ENCODE peak calls at places on chromosomes 3 and 15, in five cellular contexts. Q is K562, R is HepG2, B is GM12878, L is SK-N-SH. H is an unnamed sample.

GRCh38 chr3:131350506-131350905 is 31.1 kb upstream of the NUDT16 start:
- DNase-seq in R (no peak), Q (no peak), L (no peak), B (no peak), H (no peak)

GRCh38 chr15:65902373-65902772 is 33.1 kb downstream of the RAB11A start:
- DNase-seq in L (no peak), R (peak; percentile 23), B (peak; percentile 57), Q (peak; percentile 72), H (peak; percentile 96)

GRCh38 chr3:43288850-43289249 is 2.5 kb downstream of the SNRK start:
- DNase-seq in L (no peak), Q (no peak), R (peak; percentile 73), B (no peak), H (no peak)

GRCh38 chr3:194296448-194296831 is 54.7 kb downstream of the CPN2 start:
- DNase-seq in R (peak; percentile 42), B (no peak), L (no peak), Q (no peak), H (no peak)

GRCh38 chr3:34947849-34948248 is 691.5 kb upstream of the ARPP21 start:
- DNase-seq in L (no peak), B (no peak), Q (no peak), R (no peak), H (no peak)

GRCh38 chr3:152113413-152113812 is 155.3 kb upstream of the MBNL1 start:
- DNase-seq in B (no peak), Q (no peak), L (no peak), R (no peak), H (no peak)

GRCh38 chr3:12288466-12289129 is at the start of gene PPARG:
- DNase-seq in Q (no peak), L (peak; percentile 73), B (no peak), R (peak; percentile 54), H (no peak)

GRCh38 chr15:78950906-78951840 is 6.3 kb upstream of the CTSH start:
- DNase-seq in L (no peak), R (peak; percentile 61), B (no peak), Q (no peak), H (no peak)

GRCh38 chr3:183435701-183436100 is 7.3 kb upstream of the MCF2L2 start:
- DNase-seq in L (no peak), B (peak; percentile 34), Q (no peak), R (no peak), H (no peak)

GRCh38 chr3:123791417-123791816 is 92.7 kb downstream of the MYLK start:
- DNase-seq in Q (no peak), R (no peak), L (no peak), B (no peak), H (no peak)

GRCh38 chr3:39211332-39212130 is 19.1 kb upstream of the XIRP1 start:
- DNase-seq in Q (no peak), L (no peak), B (no peak), R (no peak), H (no peak)

GRCh38 chr3:103499132-103499885 is 1064.5 kb downstream of the ZPLD1 start:
- DNase-seq in B (no peak), Q (no peak), L (no peak), R (no peak), H (no peak)

GRCh38 chr15:89822951-89823701 is 8.5 kb upstream of the ANPEP start:
- DNase-seq in L (peak; percentile 74), R (no peak), Q (no peak), B (no peak), H (peak; percentile 58)

GRCh38 chr15:101709466-101709865 is 14.8 kb downstream of the TARS3 start:
- DNase-seq in B (no peak), Q (no peak), L (no peak), R (no peak), H (no peak)

GRCh38 chr3:194431553-194431952 is 32.5 kb upstream of the GP5 start:
- DNase-seq in R (no peak), B (no peak), L (peak; percentile 14), Q (no peak), H (no peak)

GRCh38 chr15:70617076-70617910 is 146.1 kb downstream of the UACA start:
- DNase-seq in B (no peak), L (no peak), R (peak; percentile 98), Q (no peak), H (no peak)

GRCh38 chr3:23594897-23595670 is 210.7 kb upstream of the UBE2E1 start:
- DNase-seq in L (no peak), Q (no peak), R (no peak), B (no peak), H (no peak)

GRCh38 chr15:98616397-98616796 is 31.9 kb upstream of the IGF1R start:
- DNase-seq in L (no peak), Q (no peak), B (no peak), R (peak; percentile 5), H (no peak)

GRCh38 chr15:70361891-70362290 is 264.2 kb upstream of the TLE3 start:
- DNase-seq in L (no peak), Q (no peak), R (no peak), B (no peak), H (no peak)

GRCh38 chr3:38738630-38739395 is 77.2 kb downstream of the SCN10A start:
- DNase-seq in B (no peak), R (peak; percentile 27), L (peak; percentile 70), Q (peak; percentile 68), H (peak; percentile 32)

GRCh38 chr15:34607832-34608231 is 24.4 kb upstream of the GOLGA8B start:
- DNase-seq in R (no peak), B (no peak), Q (no peak), L (no peak), H (no peak)

GRCh38 chr15:34609102-34609501 is 25.7 kb upstream of the GOLGA8B start:
- DNase-seq in R (no peak), B (no peak), L (no peak), Q (no peak), H (no peak)

GRCh38 chr15:34608517-34608916 is 25.1 kb upstream of the GOLGA8B start:
- DNase-seq in Q (no peak), L (no peak), B (no peak), R (no peak), H (no peak)

GRCh38 chr15:34610388-34610787 is 26.9 kb upstream of the GOLGA8B start:
- DNase-seq in R (no peak), B (no peak), L (no peak), Q (no peak), H (no peak)

GRCh38 chr15:34609658-34610057 is 26.2 kb upstream of the GOLGA8B start:
- DNase-seq in Q (no peak), L (no peak), B (peak; percentile 15), R (no peak), H (peak; percentile 49)
- TF ChIP-seq GABPA in Q (no peak), L (no peak), B (no peak), R (no peak), H (no peak)

GRCh38 chr3:130341388-130341787 is 4.1 kb upstream of the COL6A5 start:
- DNase-seq in Q (no peak), B (no peak), L (no peak), R (no peak), H (no peak)

GRCh38 chr3:130340766-130341165 is 4.7 kb upstream of the COL6A5 start:
- DNase-seq in R (no peak), L (no peak), B (no peak), Q (no peak), H (no peak)

GRCh38 chr3:130345487-130346079 is at the start of gene COL6A5:
- DNase-seq in Q (peak; percentile 48), B (no peak), L (peak; percentile 9), R (no peak), H (no peak)

GRCh38 chr3:130342821-130343661 is 2.4 kb upstream of the COL6A5 start:
- DNase-seq in B (no peak), Q (peak; percentile 79), R (no peak), L (no peak), H (no peak)

DNA sequence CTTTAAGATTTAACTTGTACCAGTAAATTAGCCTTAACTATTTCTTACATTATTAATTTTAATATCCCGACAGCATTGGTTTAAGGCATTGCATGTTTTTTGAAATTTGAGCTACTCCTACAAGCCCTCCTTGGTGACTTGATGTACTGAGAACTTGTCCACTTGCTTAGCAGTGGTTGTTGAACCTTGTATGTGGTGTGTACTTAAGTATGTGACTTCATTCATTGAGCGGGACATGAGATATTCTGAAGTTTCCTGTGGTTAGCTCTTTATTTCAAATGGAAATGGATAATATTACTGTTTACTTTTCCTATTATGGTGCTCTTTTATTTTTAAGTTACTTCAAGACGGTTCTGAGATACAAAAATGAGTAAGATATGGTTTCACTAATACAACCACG is 3.6 kb upstream of the COL6A5 start:
- DNase-seq in R (no peak), Q (no peak), B (no peak), L (no peak), H (no peak)
- TF ChIP-seq CTCF in R (no peak), Q (no peak), B (no peak), L (no peak), H (no peak)

GRCh38 chr3:158540066-158540465 is 30.9 kb upstream of the MLF1 start:
- DNase-seq in Q (no peak), B (no peak), L (no peak), R (no peak), H (no peak)

DNA sequence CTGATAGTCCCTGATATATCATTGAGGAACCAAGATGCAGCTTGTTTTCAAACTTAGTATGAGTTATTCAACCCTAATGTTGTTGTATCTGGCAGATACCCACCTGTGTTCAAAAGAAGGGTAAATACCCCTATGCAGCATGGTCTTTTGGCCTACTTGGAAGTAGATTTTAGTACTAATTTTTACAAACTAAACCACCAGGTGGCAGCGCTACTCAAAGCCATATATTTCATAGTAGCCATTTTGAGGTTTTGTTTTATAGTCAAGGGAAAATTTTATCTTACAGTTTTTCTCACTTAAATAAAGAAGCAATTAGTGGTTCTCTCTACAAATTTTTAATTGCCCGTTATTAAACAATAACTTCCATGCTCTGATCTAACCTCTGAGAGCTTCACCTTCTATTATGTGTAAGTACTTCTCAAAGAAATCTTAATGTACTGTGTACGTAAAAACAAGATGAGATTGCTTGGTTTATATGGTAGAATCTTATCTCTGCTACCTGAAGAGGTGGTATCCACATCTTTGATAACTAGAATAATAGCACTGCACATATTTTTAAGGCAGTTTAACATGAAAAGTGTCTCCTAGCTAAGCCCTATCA is 31.5 kb upstream of the MLF1 start:
- DNase-seq in Q (peak; percentile 23), B (no peak), R (peak; percentile 46), L (peak; percentile 27), H (peak; percentile 54)
- TF ChIP-seq REST in Q (no peak), B (no peak), R (no peak), L (no peak), H (no peak)

GRCh38 chr3:128006471-128007424 is 45.5 kb upstream of the SEC61A1 start:
- DNase-seq in R (no peak), Q (no peak), L (peak; percentile 49), B (no peak), H (no peak)

GRCh38 chr3:128009952-128010846 is 42.0 kb upstream of the SEC61A1 start:
- DNase-seq in B (no peak), R (peak; percentile 29), L (no peak), Q (no peak), H (no peak)

GRCh38 chr3:128014548-128014947 is 37.7 kb upstream of the SEC61A1 start:
- DNase-seq in R (no peak), Q (no peak), B (no peak), L (no peak), H (no peak)

GRCh38 chr3:128012050-128012449 is 40.2 kb upstream of the SEC61A1 start:
- DNase-seq in L (no peak), R (no peak), Q (no peak), B (no peak), H (no peak)

DNA sequence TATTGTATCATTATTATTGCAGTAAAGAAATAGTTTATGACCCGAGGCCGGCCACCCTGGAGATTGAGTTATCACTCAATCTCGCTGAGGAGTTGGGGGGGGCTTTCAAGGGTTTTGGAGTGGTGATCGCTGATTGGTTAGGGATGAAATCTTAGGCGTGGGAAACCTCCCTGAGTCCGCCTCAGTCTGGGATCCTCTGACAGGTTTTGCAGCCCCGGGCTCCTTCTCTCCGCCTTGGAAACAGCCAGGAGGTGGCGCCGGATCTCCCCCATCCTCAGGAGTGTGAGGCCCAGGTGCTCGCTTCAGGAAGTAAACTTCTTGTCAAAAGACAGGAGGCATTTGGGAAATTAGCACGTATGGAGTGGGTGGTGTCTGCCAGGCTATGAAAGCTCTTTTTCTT is 41.1 kb upstream of the SEC61A1 start:
- DNase-seq in Q (peak; percentile 55), R (peak; percentile 29), B (no peak), L (peak; percentile 51), H (no peak)
- TF ChIP-seq GABPA in Q (no peak), R (no peak), B (no peak), L (no peak), H (no peak)

H was measured in HL-60.